ENCODE peak calls at places on chromosomes 7 and 10, in six cellular contexts. H is HCT116, G is spleen, D is GM12891, M is Panc1, B is GM23338. W is an unnamed sample.

GRCh38 chr7:137681657-137682562 is 164.9 kb downstream of the DGKI start:
- DNase-seq in M (no peak), B (no peak), D (no peak), G (no peak), H (no peak), W (no peak)

GRCh38 chr7:131072505-131073091 is 255.1 kb upstream of the MKLN1 start:
- DNase-seq in H (no peak), M (no peak), G (no peak), B (peak), D (no peak), W (no peak)

GRCh38 chr10:19194866-19195265 is 146.3 kb downstream of the MALRD1 start:
- DNase-seq in M (no peak), G (no peak), H (no peak), D (no peak), B (no peak), W (no peak)

GRCh38 chr10:17200035-17200884 is 1.2 kb downstream of the TRDMT1 start:
- DNase-seq in M (no peak), H (no peak), B (no peak), D (peak), G (no peak), W (no peak)

GRCh38 chr7:98856021-98856422 is 13.8 kb downstream of the TMEM130 start:
- DNase-seq in B (no peak), G (no peak), H (no peak), M (no peak), D (no peak), W (no peak)

GRCh38 chr7:121547341-121548092 is 151.4 kb upstream of the FAM3C start:
- DNase-seq in B (peak), G (no peak), H (peak), D (peak), M (no peak), W (no peak)

GRCh38 chr7:47470567-47471357 is 111.1 kb downstream of the TNS3 start:
- DNase-seq in D (no peak), H (no peak), B (peak), M (no peak), G (no peak), W (no peak)

GRCh38 chr7:22725585-22725984 is 1.4 kb upstream of the IL6 start:
- DNase-seq in D (no peak), H (peak), B (peak), G (no peak), M (no peak), W (no peak)

GRCh38 chr7:43758029-43758860 is at the start of gene BLVRA:
- DNase-seq in B (peak), H (no peak), M (no peak), D (peak), G (peak), W (peak)

GRCh38 chr10:62779487-62780248 is 24.9 kb upstream of the ADO start:
- DNase-seq in M (no peak), G (peak), H (no peak), B (no peak), D (no peak), W (peak)

GRCh38 chr10:44908071-44908709 is 2.9 kb upstream of the TMEM72 start:
- DNase-seq in G (no peak), H (no peak), D (no peak), B (peak), M (no peak), W (no peak)

DNA sequence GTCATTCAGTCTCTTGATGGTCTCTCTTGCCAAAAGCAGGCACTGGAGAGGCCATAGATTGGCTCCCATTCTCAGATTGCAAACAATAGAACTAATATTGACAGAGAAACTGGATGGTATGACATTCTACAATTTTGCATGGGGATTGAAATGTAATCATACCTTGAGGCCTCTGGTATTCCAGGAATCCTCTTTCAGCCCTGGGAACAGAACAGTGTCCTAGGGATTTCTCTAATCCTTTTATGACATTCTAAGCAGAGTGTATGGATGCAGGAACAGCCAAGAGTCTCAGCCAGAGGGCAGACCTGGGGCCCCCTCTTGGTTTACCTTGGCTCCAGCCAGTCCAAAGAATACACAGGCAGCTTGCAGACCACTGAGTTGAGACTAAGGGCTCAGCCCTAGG is 206.4 kb downstream of the KCNMA1 start:
- DNase-seq in H (no peak), D (no peak), B (peak), G (no peak), M (no peak), W (no peak)
- TF ChIP-seq POLR2AphosphoS5 in H (no peak), D (no peak), B (no peak), G (no peak), M (no peak), W (no peak)

DNA sequence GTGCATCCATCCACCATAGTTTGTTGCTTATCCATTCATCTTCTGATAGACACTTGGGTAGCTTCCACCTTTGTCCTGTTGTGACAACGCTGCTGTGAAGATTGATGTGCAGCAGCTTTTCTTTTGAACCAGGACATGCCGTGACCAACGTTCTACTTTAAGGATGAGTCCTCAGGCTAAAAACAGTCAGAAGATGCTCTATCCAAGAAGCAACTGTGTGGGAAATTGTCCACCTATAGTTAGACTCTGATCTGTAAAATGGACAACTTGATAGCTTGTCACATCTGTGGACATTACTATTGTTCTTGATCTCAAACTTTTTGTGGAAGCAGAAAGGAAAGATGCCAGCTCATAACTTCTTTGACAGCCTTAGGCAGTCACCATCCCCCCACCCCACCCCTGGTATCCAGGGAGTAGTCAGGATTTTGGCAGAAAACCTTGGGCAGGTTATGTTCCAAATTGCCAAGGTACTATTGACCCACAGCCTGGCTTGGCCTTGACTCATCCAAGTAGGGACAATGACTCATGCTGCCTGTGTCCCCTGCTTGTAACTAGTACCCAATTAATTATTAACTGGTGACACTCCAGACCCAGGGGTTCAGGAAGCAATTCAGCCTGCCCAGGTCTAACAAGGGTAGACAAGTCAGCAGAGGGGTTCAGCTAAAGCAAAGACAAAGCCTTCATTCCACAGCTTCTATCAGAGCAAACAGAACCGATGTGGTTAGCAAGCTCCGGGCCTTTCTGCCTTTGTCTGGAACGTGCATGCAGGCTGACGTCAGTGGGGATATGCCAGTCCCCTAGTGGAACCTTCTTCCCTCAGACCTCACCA is 99.6 kb upstream of the ANLN start:
- DNase-seq in D (no peak), H (peak), M (peak), B (no peak), G (no peak), W (peak)
- TF ChIP-seq POLR2AphosphoS5 in D (no peak), H (peak), M (no peak), B (no peak), G (no peak), W (no peak)

GRCh38 chr7:690478-691360 is 35.8 kb upstream of the DNAAF5 start:
- DNase-seq in G (peak), M (no peak), B (no peak), H (no peak), D (no peak), W (no peak)
- TF ChIP-seq POLR2AphosphoS5 in G (no peak), M (no peak), B (no peak), H (no peak), D (no peak), W (no peak)

DNA sequence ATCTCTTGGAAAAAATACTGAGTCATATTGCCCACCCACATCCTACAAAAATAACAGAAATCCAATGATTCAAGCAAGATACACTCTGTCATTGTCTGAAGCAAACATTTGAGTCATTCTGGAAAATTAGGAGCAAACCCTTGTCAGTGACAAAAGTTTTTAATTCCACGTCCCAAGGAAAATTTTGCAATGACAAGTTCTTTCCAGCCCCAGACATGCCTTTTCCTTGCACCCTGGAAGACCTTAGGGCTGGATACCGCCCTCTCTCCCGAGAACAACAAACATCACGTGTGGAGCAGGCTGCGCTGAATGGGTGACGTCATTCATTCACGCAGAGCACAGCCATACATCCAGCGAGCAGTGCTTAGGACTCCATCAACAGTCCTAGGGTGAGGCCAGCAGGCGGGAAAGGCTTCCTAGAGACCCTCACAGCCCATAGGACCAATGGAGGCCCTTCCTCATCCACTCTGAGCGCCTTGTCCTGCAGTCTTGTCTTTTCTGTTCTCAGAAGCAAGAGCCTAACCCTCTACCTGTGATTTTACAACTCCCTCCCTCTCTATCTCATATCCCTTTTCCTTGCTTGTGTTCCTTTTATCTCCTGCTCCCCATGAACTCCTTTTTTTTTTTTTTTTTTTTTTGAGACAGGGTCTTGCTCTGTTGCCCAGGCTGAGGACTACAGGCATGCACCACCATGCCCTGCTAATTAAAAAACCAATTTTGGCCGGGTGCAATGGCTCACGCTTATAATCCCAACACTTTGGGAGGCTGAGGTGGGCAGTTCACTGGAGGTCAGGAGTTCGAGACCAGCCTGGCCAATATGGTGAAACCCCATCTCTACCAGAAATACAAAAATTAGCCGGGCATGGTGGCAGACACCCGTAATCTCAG is 23.6 kb upstream of the KDM7A start:
- DNase-seq in G (no peak), B (no peak), D (no peak), M (peak), H (no peak), W (peak)
- TF ChIP-seq POLR2AphosphoS5 in G (no peak), B (no peak), D (no peak), M (no peak), H (no peak), W (no peak)

DNA sequence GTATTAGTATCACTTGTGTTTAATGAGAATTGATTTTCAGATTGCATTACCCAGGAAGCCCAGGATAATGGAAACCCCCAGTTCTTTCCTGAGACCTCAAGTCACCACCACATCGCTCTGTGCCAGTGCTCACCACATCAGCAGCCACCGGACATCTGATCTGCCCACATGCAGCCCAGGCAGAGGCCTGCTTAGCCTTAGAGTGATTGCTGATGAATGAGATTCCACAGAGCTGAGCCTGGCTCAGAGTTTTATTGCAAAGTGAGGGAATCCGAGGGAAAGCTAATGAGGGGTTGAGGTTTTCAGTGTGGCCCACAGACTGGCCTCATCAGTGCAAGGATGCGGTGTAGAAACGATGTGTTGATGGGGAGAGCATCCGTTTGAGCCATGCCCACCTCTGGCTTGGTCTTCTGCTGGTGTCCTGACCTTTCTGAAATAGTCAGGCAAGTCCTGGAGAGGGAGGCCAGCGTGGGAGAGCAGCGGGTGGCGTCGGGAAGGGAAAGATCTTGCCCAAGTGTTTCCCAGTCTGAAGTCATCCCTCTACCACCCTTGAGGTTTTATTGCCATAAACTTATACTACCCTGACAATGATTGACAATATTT is 120.3 kb downstream of the ITIH5 start:
- DNase-seq in B (no peak), H (no peak), D (no peak), G (no peak), M (no peak), W (no peak)
- TF ChIP-seq POLR2AphosphoS5 in B (no peak), H (no peak), D (no peak), G (no peak), M (no peak), W (no peak)

DNA sequence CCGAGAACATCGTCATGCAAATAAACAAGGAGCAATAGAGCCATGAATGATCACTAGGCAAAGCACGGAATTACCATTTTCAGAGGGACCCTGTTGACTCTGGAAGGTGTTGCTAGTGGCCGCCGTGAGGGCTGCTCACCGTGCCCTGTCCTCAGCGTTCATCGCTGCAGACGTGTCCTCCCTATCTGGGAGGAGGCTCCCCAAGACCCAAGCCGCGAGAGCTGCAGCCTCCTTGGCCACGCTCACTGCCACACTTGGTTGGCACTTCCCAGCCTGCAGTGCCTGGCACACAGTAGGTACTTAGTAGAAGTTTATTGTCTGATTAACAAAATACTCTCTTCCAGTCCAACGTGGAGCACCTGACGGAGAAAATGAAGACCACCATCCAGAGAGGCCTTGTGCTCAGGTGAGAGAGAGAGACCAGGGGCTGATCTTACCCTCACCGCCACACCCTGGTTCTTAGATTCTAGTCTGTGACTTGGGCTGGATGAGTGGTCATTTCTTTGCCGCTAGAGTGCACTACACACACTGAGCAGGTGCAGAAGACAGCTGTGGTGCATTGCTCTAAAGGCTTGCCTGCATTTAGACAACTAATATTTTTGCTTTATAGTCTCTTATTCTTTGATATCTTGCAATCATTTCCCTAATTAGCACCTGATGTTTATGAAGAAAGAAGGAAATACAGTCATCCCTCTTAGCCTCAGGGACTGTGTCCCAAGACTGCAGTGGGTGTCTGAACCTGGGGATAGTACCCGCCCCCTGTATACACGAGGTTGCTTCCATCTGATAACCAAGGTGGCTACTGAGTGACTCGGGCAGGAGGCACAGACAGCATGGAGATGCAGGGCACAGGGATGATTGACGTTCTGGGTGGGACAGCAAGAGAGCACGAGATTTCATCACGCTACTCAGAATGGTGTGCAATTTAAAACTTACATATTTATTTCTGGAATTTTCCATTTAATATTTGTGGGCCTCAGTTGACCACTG is 40.3 kb downstream of the PITRM1 start:
- DNase-seq in D (no peak), B (no peak), H (no peak), M (no peak), G (peak), W (no peak)
- TF ChIP-seq POLR2AphosphoS5 in D (no peak), B (no peak), H (no peak), M (no peak), G (no peak), W (no peak)

GRCh38 chr10:58360412-58361004 is 24.7 kb upstream of the TFAM start:
- DNase-seq in G (no peak), M (no peak), H (no peak), B (no peak), D (no peak), W (no peak)
- TF ChIP-seq POLR2AphosphoS5 in G (no peak), M (no peak), H (no peak), B (no peak), D (no peak), W (no peak)